ENCODE peak calls at places on chromosomes 6 and 20, in eight cellular contexts. V is heart left ventricle, C is left ventricle myocardium inferior, M is stomach, J is HFFc6, D is colonic mucosa, Z is epithelial cell of esophagus, I is tibial nerve. T is an unnamed sample.

GRCh38 chr6:81238390-81238789 is 514.1 kb downstream of the TENT5A start:
- DNase-seq in V (no peak), C (no peak), M (no peak), J (no peak), D (no peak), Z (no peak), I (no peak), T (no peak)

GRCh38 chr6:165937564-165938358 is 229.9 kb downstream of the TBXT start:
- DNase-seq in V (no peak), C (no peak), M (no peak), J (no peak), D (no peak), Z (no peak), I (no peak), T (no peak)

GRCh38 chr6:169963581-169964297 is 212.3 kb downstream of the ERMARD start:
- DNase-seq in V (peak; percentile 3), C (no peak), M (peak; percentile 16), J (no peak), D (peak; percentile 2), Z (no peak), I (no peak), T (no peak)

GRCh38 chr6:24614648-24615047 is 31.3 kb downstream of the KIAA0319 start:
- DNase-seq in V (no peak), C (no peak), M (no peak), J (no peak), D (no peak), Z (no peak), I (no peak), T (no peak)

GRCh38 chr6:107418118-107418517 is 41.2 kb downstream of the PDSS2 start:
- DNase-seq in V (no peak), C (no peak), M (no peak), J (peak; percentile 24), D (no peak), Z (peak; percentile 22), I (no peak), T (no peak)

GRCh38 chr6:4320860-4321259 is 185.5 kb upstream of the ECI2 start:
- DNase-seq in V (no peak), C (no peak), M (no peak), J (peak; percentile 98), D (no peak), Z (peak; percentile 93), I (no peak), T (no peak)

GRCh38 chr6:113645576-113645970 is 211.6 kb upstream of the MARCKS start:
- DNase-seq in V (no peak), C (no peak), M (no peak), J (peak; percentile 95), D (peak; percentile 77), Z (peak; percentile 98), I (no peak), T (no peak)

GRCh38 chr6:138869343-138869742 is 73.5 kb downstream of the ECT2L start:
- DNase-seq in V (peak; percentile 54), C (peak; percentile 53), M (no peak), J (no peak), D (no peak), Z (no peak), I (no peak), T (no peak)

GRCh38 chr6:19972221-19972620 is 135.1 kb downstream of the ID4 start:
- DNase-seq in V (no peak), C (no peak), M (no peak), J (no peak), D (no peak), Z (no peak), I (no peak), T (no peak)

GRCh38 chr6:22062807-22063408 is 233.9 kb downstream of the PRL start:
- DNase-seq in V (no peak), C (no peak), M (no peak), J (no peak), D (no peak), Z (peak; percentile 41), I (peak; percentile 13), T (peak; percentile 76)

GRCh38 chr6:89132087-89132486 is 13.8 kb upstream of the PM20D2 start:
- DNase-seq in V (no peak), C (no peak), M (no peak), J (no peak), D (no peak), Z (no peak), I (no peak), T (no peak)

GRCh38 chr6:132060591-132060990 is 109.4 kb upstream of the CCN2 start:
- DNase-seq in V (no peak), C (no peak), M (no peak), J (peak; percentile 77), D (no peak), Z (peak; percentile 75), I (no peak), T (no peak)

GRCh38 chr6:133730881-133731280 is 158.0 kb upstream of the TCF21 start:
- DNase-seq in V (no peak), C (no peak), M (no peak), J (no peak), D (no peak), Z (peak; percentile 45), I (no peak), T (no peak)

GRCh38 chr6:62285612-62286469 is at the start of gene KHDRBS2:
- DNase-seq in V (peak; percentile 72), C (peak; percentile 76), M (peak; percentile 66), J (no peak), D (peak; percentile 92), Z (peak; percentile 52), I (peak; percentile 56), T (peak; percentile 84)

GRCh38 chr6:62288562-62288961 is 2.5 kb upstream of the KHDRBS2 start:
- DNase-seq in V (no peak), C (no peak), M (no peak), J (no peak), D (no peak), Z (no peak), I (no peak), T (no peak)

GRCh38 chr6:62286470-62286843 is 432 bp upstream of the KHDRBS2 start:
- DNase-seq in V (no peak), C (no peak), M (no peak), J (no peak), D (no peak), Z (no peak), I (no peak), T (no peak)

GRCh38 chr6:62284725-62285124 is 1.3 kb downstream of the KHDRBS2 start:
- DNase-seq in V (no peak), C (no peak), M (no peak), J (no peak), D (no peak), Z (no peak), I (no peak), T (no peak)

DNA sequence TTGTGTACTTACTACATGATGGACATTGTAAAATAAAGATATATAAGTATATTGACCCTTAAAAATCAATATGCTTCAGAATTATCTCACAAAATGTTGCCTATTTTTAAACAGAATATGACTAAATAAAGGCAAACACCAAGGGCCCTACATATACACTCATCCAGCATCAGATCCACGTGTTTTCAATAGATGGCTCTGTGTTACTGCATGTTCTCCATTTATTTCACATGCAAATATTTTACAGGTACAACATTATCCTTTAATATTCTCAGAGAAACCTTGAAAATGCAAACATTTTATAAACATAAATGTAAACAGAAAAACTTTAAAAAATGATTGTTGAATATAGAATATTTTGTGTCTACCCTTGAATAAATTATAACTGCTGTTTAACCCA is 2.9 kb upstream of the KHDRBS2 start:
- DNase-seq in V (no peak), C (no peak), M (no peak), J (no peak), D (no peak), Z (no peak), I (no peak), T (no peak)
- TF ChIP-seq CTCF in V (no peak), C (no peak), M (no peak), J (no peak), D (no peak), Z (no peak), I (no peak), T (no peak)

GRCh38 chr20:31517373-31517772 is 3.1 kb downstream of the HM13 start:
- DNase-seq in V (peak; percentile 21), C (peak; percentile 25), M (peak; percentile 74), J (peak; percentile 59), D (peak; percentile 68), Z (peak; percentile 68), I (no peak), T (no peak)
- TF ChIP-seq CTCF in V (no peak), C (no peak), M (no peak), J (peak; percentile 67), D (no peak), Z (peak; percentile 31), I (no peak), T (peak; percentile 21)

DNA sequence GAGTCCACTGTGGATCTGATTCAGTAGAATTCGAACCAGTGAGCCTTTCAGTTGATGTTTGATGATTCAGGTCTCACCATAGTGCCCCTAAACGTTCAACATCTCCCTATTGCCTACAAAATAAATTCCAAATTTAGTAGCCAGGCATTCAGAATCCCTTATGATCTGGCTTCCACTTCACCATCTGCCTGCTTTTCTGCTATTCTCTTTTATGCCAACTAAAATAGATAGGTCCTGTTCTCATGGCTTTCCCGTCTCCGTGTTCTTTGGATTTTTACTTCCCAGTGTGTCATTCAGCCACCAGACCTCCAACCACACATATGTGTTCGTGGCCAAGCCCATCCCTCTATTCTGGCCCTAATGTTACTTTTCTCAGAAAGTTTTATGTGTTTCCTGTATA is 410.4 kb downstream of the LMBRD1 start:
- DNase-seq in V (no peak), C (no peak), M (no peak), J (no peak), D (no peak), Z (no peak), I (no peak), T (no peak)
- TF ChIP-seq CTCF in V (no peak), C (no peak), M (no peak), J (no peak), D (no peak), Z (no peak), I (no peak), T (no peak)

GRCh38 chr20:61690993-61691840 is 374.5 kb downstream of the TAF4 start:
- DNase-seq in V (no peak), C (peak; percentile 3), M (no peak), J (no peak), D (no peak), Z (no peak), I (no peak), T (no peak)
- TF ChIP-seq CTCF in V (no peak), C (no peak), M (no peak), J (no peak), D (no peak), Z (no peak), I (no peak), T (no peak)

DNA sequence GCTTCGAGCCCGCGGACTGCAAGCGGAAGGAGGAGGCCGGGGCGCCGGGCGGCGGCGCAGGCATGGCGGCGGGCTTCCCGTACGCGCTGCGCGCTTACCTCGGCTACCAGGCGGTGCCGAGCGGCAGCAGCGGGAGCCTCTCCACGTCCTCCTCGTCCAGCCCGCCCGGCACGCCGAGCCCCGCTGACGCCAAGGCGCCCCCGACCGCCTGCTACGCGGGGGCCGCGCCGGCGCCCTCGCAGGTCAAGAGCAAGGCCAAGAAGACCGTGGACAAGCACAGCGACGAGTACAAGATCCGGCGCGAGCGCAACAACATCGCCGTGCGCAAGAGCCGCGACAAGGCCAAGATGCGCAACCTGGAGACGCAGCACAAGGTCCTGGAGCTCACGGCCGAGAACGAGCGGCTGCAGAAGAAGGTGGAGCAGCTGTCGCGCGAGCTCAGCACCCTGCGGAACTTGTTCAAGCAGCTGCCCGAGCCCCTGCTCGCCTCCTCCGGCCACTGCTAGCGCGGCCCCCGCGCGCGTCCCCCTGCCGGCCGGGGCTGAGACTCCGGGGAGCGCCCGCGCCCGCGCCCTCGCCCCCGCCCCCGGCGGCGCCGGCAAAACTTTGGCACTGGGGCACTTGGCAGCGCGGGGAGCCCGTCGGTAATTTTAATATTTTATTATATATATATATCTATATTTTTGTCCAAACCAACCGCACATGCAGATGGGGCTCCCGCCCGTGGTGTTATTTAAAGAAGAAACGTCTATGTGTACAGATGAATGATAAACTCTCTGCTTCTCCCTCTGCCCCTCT is 1.1 kb downstream of the CEBPB start:
- DNase-seq in V (peak; percentile 51), C (peak; percentile 44), M (peak; percentile 47), J (peak; percentile 24), D (peak; percentile 51), Z (peak; percentile 47), I (no peak), T (no peak)
- TF ChIP-seq CTCF in V (no peak), C (peak; percentile 67), M (no peak), J (peak; percentile 72), D (peak; percentile 12), Z (no peak), I (peak; percentile 33), T (peak; percentile 39)

T was measured in CD14-positive monocyte.